ENCODE peak calls at places on chromosome 4, in five cellular contexts. J, D, K, F and I are unnamed samples.
A peak's percentile ranks its signal among the peaks of the same experiment; 100 is the strongest.

GRCh38 chr4:76822294-76822693 is 75.7 kb downstream of the SOWAHB start:
- DNase-seq in J (no peak), D (no peak), K (no peak), F (no peak), I (no peak)

GRCh38 chr4:159077702-159078495 is 25.0 kb upstream of the RAPGEF2 start:
- DNase-seq in J (no peak), D (no peak), K (peak; percentile 56), F (no peak), I (no peak)

GRCh38 chr4:26330186-26330787 is 9.5 kb downstream of the RBPJ start:
- DNase-seq in J (no peak), D (no peak), K (peak; percentile 56), F (peak; percentile 51), I (no peak)

GRCh38 chr4:10421344-10422055 is 35.7 kb downstream of the ZNF518B start:
- DNase-seq in J (no peak), D (no peak), K (no peak), F (no peak), I (no peak)

GRCh38 chr4:53608649-53609048 is 17.4 kb upstream of the LNX1 start:
- DNase-seq in J (no peak), D (no peak), K (no peak), F (no peak), I (no peak)

GRCh38 chr4:7157666-7158065 is 34.7 kb upstream of the SORCS2 start:
- DNase-seq in J (no peak), D (no peak), K (no peak), F (no peak), I (peak; percentile 62)

GRCh38 chr4:15779789-15780188 is 1.7 kb downstream of the CD38 start:
- DNase-seq in J (no peak), D (no peak), K (no peak), F (no peak), I (no peak)

GRCh38 chr4:182142146-182143085 is 100.8 kb upstream of the TENM3 start:
- DNase-seq in J (no peak), D (no peak), K (no peak), F (no peak), I (no peak)

GRCh38 chr4:118279920-118280432 is 72.8 kb downstream of the PRSS12 start:
- DNase-seq in J (no peak), D (no peak), K (no peak), F (no peak), I (no peak)

GRCh38 chr4:151641167-151641566 is 119.6 kb downstream of the GATB start:
- DNase-seq in J (no peak), D (no peak), K (peak; percentile 71), F (no peak), I (no peak)

GRCh38 chr4:74016068-74016467 is 17.6 kb upstream of the CXCL5 start:
- DNase-seq in J (no peak), D (no peak), K (peak; percentile 55), F (no peak), I (no peak)

GRCh38 chr4:87270825-87271224 is 50.4 kb upstream of the KLHL8 start:
- DNase-seq in J (no peak), D (no peak), K (no peak), F (no peak), I (no peak)

GRCh38 chr4:120869511-120870278 is 52.8 kb downstream of the PRDM5 start:
- DNase-seq in J (no peak), D (no peak), K (no peak), F (no peak), I (no peak)

GRCh38 chr4:10369517-10369916 is 87.7 kb downstream of the ZNF518B start:
- DNase-seq in J (no peak), D (no peak), K (no peak), F (no peak), I (no peak)

GRCh38 chr4:38958453-38958852 is 73.8 kb downstream of the TMEM156 start:
- DNase-seq in J (no peak), D (no peak), K (peak; percentile 7), F (no peak), I (no peak)

GRCh38 chr4:64581422-64581821 is 172.2 kb upstream of the TECRL start:
- DNase-seq in J (no peak), D (no peak), K (peak; percentile 2), F (no peak), I (no peak)

GRCh38 chr4:142347241-142347640 is 498.9 kb downstream of the INPP4B start:
- DNase-seq in J (no peak), D (no peak), K (peak; percentile 37), F (no peak), I (no peak)